ENCODE peak calls at places on chromosomes 12 and 14, in nine cellular contexts. G is endodermal cell; Y is T-helper 9 cell; U is caudate nucleus; E is GM12865; R is activated T-cell treated with anti-CD3 and anti-CD28 coated beads, Interleukin-2, amount 50 U/mL, for 24 hours; O is LoVo; C is nephron progenitor cell; Q is fibroblast of mammary gland. Z is an unnamed sample.

GRCh38 chr14:24150993-24151392 is 3.7 kb downstream of the RNF31 start:
- DNase-seq in C (no peak), Q (no peak), O (no peak), U (no peak), R (no peak), G (no peak), E (no peak), Y (no peak), Z (no peak)

GRCh38 chr14:73833530-73834257 is 17.9 kb upstream of the PTGR2 start:
- DNase-seq in E (no peak), Y (no peak), C (no peak), R (no peak), G (peak), Q (peak), O (no peak), U (no peak), Z (peak)

GRCh38 chr12:104501641-104502040 is 44.9 kb downstream of the CHST11 start:
- DNase-seq in U (no peak), Q (no peak), R (no peak), C (no peak), O (no peak), G (no peak), Y (no peak), E (no peak), Z (no peak)

GRCh38 chr14:71583246-71583645 is 349.0 kb upstream of the RGS6 start:
- DNase-seq in E (no peak), G (no peak), R (no peak), C (no peak), Q (no peak), U (no peak), Y (no peak), O (no peak), Z (no peak)

GRCh38 chr12:2273288-2273687 is 220.5 kb downstream of the CACNA1C start:
- DNase-seq in R (no peak), C (no peak), O (no peak), Q (peak), Y (no peak), U (no peak), G (peak), E (no peak), Z (peak)

GRCh38 chr12:92912052-92912451 is 17.0 kb downstream of the EEA1 start:
- DNase-seq in E (no peak), G (no peak), R (no peak), U (no peak), C (no peak), O (no peak), Q (peak), Y (no peak), Z (no peak)

GRCh38 chr14:51302319-51303030 is 62.4 kb downstream of the TMX1 start:
- DNase-seq in Y (no peak), O (no peak), U (no peak), Q (peak), G (no peak), R (no peak), C (no peak), E (no peak), Z (no peak)

GRCh38 chr14:44204061-44204815 is 302.8 kb downstream of the FSCB start:
- DNase-seq in U (no peak), G (no peak), O (no peak), C (no peak), E (no peak), Q (no peak), Y (no peak), R (no peak), Z (no peak)

GRCh38 chr12:10395390-10395998 is 5.7 kb upstream of the KLRK1 start:
- DNase-seq in Y (no peak), O (peak), Q (peak), R (no peak), U (no peak), C (no peak), G (peak), E (peak), Z (no peak)

GRCh38 chr14:61130512-61131260 is 149.6 kb downstream of the SLC38A6 start:
- DNase-seq in Y (no peak), Q (no peak), O (no peak), C (peak), E (no peak), R (no peak), G (no peak), U (no peak), Z (no peak)

GRCh38 chr14:75133597-75133996 is 6.7 kb upstream of the NEK9 start:
- DNase-seq in R (no peak), Y (no peak), Q (no peak), E (no peak), C (no peak), O (no peak), G (no peak), U (no peak), Z (no peak)

GRCh38 chr12:130223767-130224244 is 61.5 kb downstream of the FZD10 start:
- DNase-seq in E (no peak), U (no peak), C (no peak), O (no peak), R (no peak), Q (no peak), G (peak), Y (no peak), Z (no peak)

GRCh38 chr12:52796429-52796794 is 495 bp upstream of the KRT3 start:
- DNase-seq in O (no peak), R (no peak), U (no peak), Y (no peak), C (no peak), G (no peak), E (no peak), Q (no peak), Z (no peak)

GRCh38 chr14:92976268-92976667 is 53.3 kb downstream of the CHGA start:
- DNase-seq in Q (no peak), Y (no peak), R (no peak), G (no peak), O (no peak), E (no peak), C (no peak), U (no peak), Z (no peak)

GRCh38 chr12:2902287-2902880 is 11.7 kb downstream of the TULP3 start:
- DNase-seq in C (no peak), G (no peak), E (no peak), Y (no peak), O (no peak), R (no peak), U (no peak), Q (peak), Z (no peak)

GRCh38 chr14:39102265-39102968 is 618 bp downstream of the SEC23A start:
- DNase-seq in Y (no peak), C (no peak), G (no peak), E (no peak), O (peak), U (no peak), R (no peak), Q (peak), Z (no peak)

GRCh38 chr12:67928621-67929369 is 60.5 kb upstream of the IFNG-AS1 start:
- DNase-seq in Y (no peak), U (no peak), O (no peak), E (no peak), C (no peak), R (no peak), Q (peak), G (no peak), Z (no peak)

GRCh38 chr14:61891251-61891650 is 129.0 kb downstream of the SNAPC1 start:
- DNase-seq in Y (no peak), G (no peak), U (no peak), C (no peak), O (no peak), R (no peak), Q (peak), E (no peak), Z (no peak)

GRCh38 chr12:40691913-40692616 is at the start of gene CNTN1:
- DNase-seq in O (no peak), Y (no peak), G (peak), C (peak), E (peak), U (peak), R (no peak), Q (peak), Z (peak)

GRCh38 chr12:82955020-82955419 is 268.3 kb downstream of the TMTC2 start:
- DNase-seq in Q (no peak), R (no peak), O (no peak), C (no peak), G (no peak), E (no peak), U (no peak), Y (no peak), Z (no peak)

GRCh38 chr12:53427905-53428594 is 4.4 kb downstream of the AMHR2 start:
- DNase-seq in C (no peak), Q (peak), E (peak), Y (no peak), O (peak), G (no peak), R (peak), U (no peak), Z (peak)

GRCh38 chr12:101564912-101565311 is 29.9 kb upstream of the MYBPC1 start:
- DNase-seq in R (no peak), U (no peak), E (peak), Q (no peak), O (no peak), G (peak), C (no peak), Y (no peak), Z (no peak)

GRCh38 chr12:57694459-57695019 is 607 bp downstream of the OS9 start:
- DNase-seq in C (peak), Q (peak), E (peak), G (peak), R (no peak), O (peak), U (no peak), Y (no peak), Z (no peak)

GRCh38 chr12:123271182-123271491 is 519 bp downstream of the CDK2AP1 start:
- DNase-seq in O (peak), C (peak), Q (peak), Y (peak), R (peak), U (no peak), E (peak), G (peak), Z (peak)

GRCh38 chr12:71955946-71956345 is 17.3 kb downstream of the TPH2 start:
- DNase-seq in R (no peak), Q (peak), O (no peak), C (no peak), E (no peak), G (no peak), Y (no peak), U (no peak), Z (no peak)

GRCh38 chr14:87508333-87508732 is 484.6 kb downstream of the GALC start:
- DNase-seq in R (no peak), U (no peak), G (no peak), E (no peak), Y (no peak), C (no peak), O (no peak), Q (peak), Z (no peak)

GRCh38 chr14:58560208-58560607 is 77.6 kb upstream of the DACT1 start:
- DNase-seq in R (no peak), E (peak), Y (no peak), O (no peak), Q (peak), U (no peak), C (no peak), G (no peak), Z (no peak)

Z was measured in Right ventricle myocardium superior.